ENCODE peak calls at places on chromosome 6, in five cellular contexts. M is neuronal stem cell, U is trophoblast cell, Y is mesenchymal stem cell, P is H1. A is an unnamed sample.
A peak's percentile ranks its signal among the peaks of the same experiment; 100 is the strongest.

GRCh38 chr6:12291785-12292604 is 1.8 kb downstream of the EDN1 start:
- DNase-seq in M (peak; percentile 27), U (no peak), Y (peak; percentile 60), P (no peak), A (peak; percentile 52)

GRCh38 chr6:97689078-97689754 is 406.2 kb upstream of the MMS22L start:
- DNase-seq in M (no peak), U (no peak), Y (no peak), P (no peak), A (peak; percentile 66)

GRCh38 chr6:128508588-128509296 is 11.7 kb downstream of the PTPRK start:
- DNase-seq in M (no peak), U (peak; percentile 63), Y (peak; percentile 93), P (no peak), A (no peak)

GRCh38 chr6:161436106-161436876 is 162.4 kb upstream of the AGPAT4 start:
- DNase-seq in M (no peak), U (no peak), Y (no peak), P (no peak), A (no peak)

GRCh38 chr6:142377112-142377848 is 75.5 kb downstream of the ADGRG6 start:
- DNase-seq in M (no peak), U (no peak), Y (peak; percentile 70), P (peak; percentile 47), A (peak; percentile 88)

GRCh38 chr6:139231206-139231605 is 60.6 kb downstream of the TXLNB start:
- DNase-seq in M (no peak), U (no peak), Y (no peak), P (no peak), A (no peak)

GRCh38 chr6:146857180-146857959 is 258.6 kb downstream of the ADGB start:
- DNase-seq in M (peak; percentile 68), U (peak; percentile 87), Y (peak; percentile 90), P (peak; percentile 51), A (peak; percentile 87)

GRCh38 chr6:92110390-92110789 is 1309.0 kb downstream of the EPHA7 start:
- DNase-seq in M (no peak), U (no peak), Y (no peak), P (no peak), A (no peak)

GRCh38 chr6:93917216-93917615 is 497.9 kb upstream of the EPHA7 start:
- DNase-seq in M (no peak), U (no peak), Y (no peak), P (no peak), A (no peak)

GRCh38 chr6:56370127-56370540 is 122.8 kb upstream of the COL21A1 start:
- DNase-seq in M (peak; percentile 17), U (peak; percentile 82), Y (peak; percentile 54), P (no peak), A (peak; percentile 71)

GRCh38 chr6:159959976-159960384 is 8.9 kb upstream of the IGF2R start:
- DNase-seq in M (no peak), U (no peak), Y (no peak), P (no peak), A (no peak)

GRCh38 chr6:161150566-161150965 is 123.3 kb downstream of the AGPAT4 start:
- DNase-seq in M (no peak), U (no peak), Y (no peak), P (no peak), A (no peak)

GRCh38 chr6:33752139-33753015 is 5.7 kb upstream of the IP6K3 start:
- DNase-seq in M (no peak), U (no peak), Y (no peak), P (no peak), A (no peak)

GRCh38 chr6:40977085-40977484 is 61.9 kb downstream of the UNC5CL start:
- DNase-seq in M (no peak), U (no peak), Y (no peak), P (no peak), A (no peak)

DNA sequence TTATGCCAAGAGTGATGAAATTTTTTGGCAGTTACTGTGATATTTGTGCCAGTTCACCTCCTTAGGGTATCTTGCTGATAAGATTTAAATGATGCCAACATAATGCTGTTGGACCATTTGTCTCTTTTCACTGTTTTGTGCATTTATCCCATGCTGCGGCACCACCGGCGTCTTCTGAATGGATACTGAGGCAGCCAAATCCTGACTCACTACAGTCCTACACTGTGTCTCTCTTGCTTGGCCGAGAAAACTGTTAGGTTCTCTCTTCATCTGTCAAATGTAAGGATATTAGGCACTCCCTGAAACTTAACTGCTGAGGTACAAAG is 44.4 kb upstream of the DSE start:
- DNase-seq in M (no peak), U (no peak), Y (no peak), P (no peak), A (no peak)
- H2BK12ac ChIP-seq in M (no peak overlapping the region), U (no peak overlapping the region), Y (peak overlapping the region; percentile 63), P (peak overlapping the region; percentile 29), A (no peak overlapping the region)

GRCh38 chr6:88359530-88360202 is 193.5 kb upstream of the CNR1 start:
- DNase-seq in M (no peak), U (no peak), Y (no peak), P (no peak), A (no peak)

GRCh38 chr6:88361754-88362153 is 195.6 kb upstream of the CNR1 start:
- DNase-seq in M (no peak), U (no peak), Y (no peak), P (no peak), A (no peak)

GRCh38 chr6:88358846-88359245 is 192.7 kb upstream of the CNR1 start:
- DNase-seq in M (no peak), U (peak; percentile 27), Y (no peak), P (no peak), A (no peak)

GRCh38 chr6:88361298-88361697 is 195.2 kb upstream of the CNR1 start:
- DNase-seq in M (no peak), U (no peak), Y (no peak), P (no peak), A (no peak)

DNA sequence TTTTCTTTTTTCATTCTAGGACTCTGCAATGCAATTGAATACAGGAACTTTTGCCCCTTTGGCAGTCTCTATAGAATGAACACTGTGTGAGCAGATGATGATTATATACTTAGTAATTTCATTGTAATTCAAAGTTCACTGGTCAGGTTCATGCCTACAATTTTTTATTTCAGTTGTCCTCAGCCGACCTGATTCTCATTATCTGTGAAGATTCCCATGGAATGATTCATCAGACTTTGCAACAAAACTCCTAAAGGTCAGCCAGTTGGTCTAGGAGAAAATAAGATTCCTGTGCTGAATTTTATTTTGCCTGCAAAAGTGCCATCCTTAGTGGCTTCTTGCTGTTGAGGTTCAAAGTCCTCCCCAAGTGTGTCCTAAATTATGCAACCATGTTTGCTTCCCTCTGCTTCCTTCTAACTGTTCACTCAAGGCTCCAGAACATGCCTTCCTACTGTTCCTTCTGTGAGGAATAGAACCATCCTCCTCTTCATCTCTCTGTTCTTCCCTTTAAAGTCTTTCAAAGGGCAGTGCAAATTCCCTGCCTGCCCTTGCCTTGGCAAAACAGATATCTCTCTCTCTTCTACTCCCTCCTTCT is 194.2 kb upstream of the CNR1 start:
- DNase-seq in M (no peak), U (peak; percentile 33), Y (no peak), P (no peak), A (no peak)
- H3K27ac ChIP-seq in M (no peak overlapping the region), U (no peak overlapping the region), Y (peak overlapping the region; percentile 29), P (no peak overlapping the region), A (no peak overlapping the region)

DNA sequence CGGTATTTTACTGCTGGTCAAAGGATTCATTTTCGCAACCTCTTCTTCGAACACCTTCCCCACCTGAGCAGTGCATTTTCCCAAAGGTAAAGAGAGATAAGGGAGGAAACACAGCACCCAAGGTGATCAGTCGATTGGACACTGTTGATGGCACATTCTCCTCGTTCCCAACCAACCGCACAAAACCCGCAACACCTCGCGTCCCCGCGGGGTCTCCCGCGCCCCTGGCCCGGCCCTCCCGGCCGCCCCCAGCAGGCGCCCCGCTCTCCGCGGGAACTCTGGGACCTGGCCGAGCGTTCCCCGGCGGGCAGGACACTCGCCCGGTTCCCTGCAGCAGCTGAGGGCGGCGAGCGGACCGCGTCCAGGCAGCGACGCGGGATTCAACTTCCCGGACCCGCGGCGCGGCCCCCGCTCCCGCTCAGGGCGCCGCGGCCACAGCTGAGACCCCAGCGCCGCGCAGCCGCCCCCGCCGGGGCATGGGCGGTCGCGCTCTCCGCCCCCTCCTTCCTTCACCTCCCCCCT is 506 bp downstream of the RGS17 start:
- DNase-seq in M (peak; percentile 8), U (no peak), Y (no peak), P (no peak), A (no peak)
- H3K23ac ChIP-seq in M (no peak overlapping the region), U (peak overlapping the region; percentile 13), Y (peak overlapping the region; percentile 94), P (no peak overlapping the region), A (no peak overlapping the region)

GRCh38 chr6:136350914-136351313 is 61.3 kb upstream of the BCLAF1 start:
- DNase-seq in M (no peak), U (no peak), Y (no peak), P (no peak), A (no peak)
- H2BK12ac ChIP-seq in M (no peak overlapping the region), U (no peak overlapping the region), Y (no peak overlapping the region), P (no peak overlapping the region), A (no peak overlapping the region)

A was measured in H9.